ENCODE peak calls at places on chromosomes 1 and 21, in five cellular contexts. K is cardiac muscle cell, Y is neuronal stem cell, Z is endothelial cell of umbilical vein, U is fibroblast of lung. I is an unnamed sample. For H3K36me3, H3K27me3 and H3K4me1, the result is how much of the 10 kb centered on the place peaks cover.

GRCh38 chr1:217889401-217889800 is 258.3 kb downstream of the SPATA17 start:
- DNase-seq in K (no peak), Y (peak), Z (no peak), U (no peak), I (no peak)

GRCh38 chr1:157364612-157365011 is 187.7 kb downstream of the FCRL5 start:
- DNase-seq in K (no peak), Z (no peak), U (no peak), Y (no peak), I (no peak)

GRCh38 chr1:89847191-89847729 is 26.4 kb downstream of the LRRC8D start:
- DNase-seq in U (no peak), K (no peak), Y (no peak), Z (no peak), I (no peak)

GRCh38 chr1:115051850-115052249 is 22.2 kb downstream of the TSHB start:
- DNase-seq in K (no peak), Z (no peak), U (no peak), Y (no peak), I (no peak)

GRCh38 chr1:75233302-75233929 is 99.2 kb downstream of the LHX8 start:
- DNase-seq in U (peak), K (peak), Y (peak), Z (peak), I (no peak)

GRCh38 chr1:44819257-44819593 is 10.9 kb downstream of the BTBD19 start:
- DNase-seq in Y (no peak), U (no peak), Z (peak), K (no peak), I (peak)

GRCh38 chr1:58249729-58250586 is 296.6 kb downstream of the OMA1 start:
- DNase-seq in Y (peak), K (peak), Z (peak), U (peak), I (peak)

GRCh38 chr1:155272466-155273133 is 704 bp downstream of the CLK2 start:
- DNase-seq in Y (no peak), U (peak), K (peak), Z (peak), I (peak)

GRCh38 chr1:230594374-230594773 is 47.9 kb upstream of the COG2 start:
- DNase-seq in Y (no peak), Z (no peak), K (no peak), U (no peak), I (no peak)

GRCh38 chr21:34840693-34841092 is 171.9 kb downstream of the CLIC6 start:
- DNase-seq in Y (no peak), U (no peak), K (no peak), Z (no peak), I (no peak)

GRCh38 chr1:109397451-109398342 is at the start of gene SORT1:
- DNase-seq in Z (peak), K (peak), Y (peak), U (peak), I (peak)

GRCh38 chr1:113090051-113090450 is 17.1 kb downstream of the LRIG2 start:
- DNase-seq in U (no peak), Y (no peak), K (no peak), Z (no peak), I (no peak)
- H3K36me3 ChIP-seq in U (under half), Y (under half), K (under half), Z (under half), I (under half)

DNA sequence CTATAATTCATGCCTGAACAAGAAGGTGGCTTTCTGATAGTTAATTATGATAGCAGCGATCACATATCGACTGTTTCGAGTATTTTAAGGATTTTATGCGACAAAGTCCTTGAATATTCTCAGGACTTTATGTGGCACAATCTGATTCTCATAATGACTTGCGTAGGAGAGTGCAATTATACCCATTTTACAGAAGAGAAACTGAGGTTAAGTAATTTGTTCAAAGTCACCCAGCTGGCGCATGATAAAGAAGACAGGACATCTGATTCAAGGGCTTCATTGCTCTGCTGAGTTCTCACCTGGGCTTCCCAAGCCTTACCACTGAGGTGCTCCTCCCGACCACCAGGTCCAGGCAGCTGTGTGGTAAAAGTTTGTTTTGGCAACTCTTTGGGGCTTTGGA is 1.8 kb downstream of the CRCT1 start:
- DNase-seq in U (no peak), Y (no peak), K (no peak), Z (no peak), I (no peak)
- H3K27me3 ChIP-seq in U (under half), Y (under half), K (under half), Z (under half), I (under half)

DNA sequence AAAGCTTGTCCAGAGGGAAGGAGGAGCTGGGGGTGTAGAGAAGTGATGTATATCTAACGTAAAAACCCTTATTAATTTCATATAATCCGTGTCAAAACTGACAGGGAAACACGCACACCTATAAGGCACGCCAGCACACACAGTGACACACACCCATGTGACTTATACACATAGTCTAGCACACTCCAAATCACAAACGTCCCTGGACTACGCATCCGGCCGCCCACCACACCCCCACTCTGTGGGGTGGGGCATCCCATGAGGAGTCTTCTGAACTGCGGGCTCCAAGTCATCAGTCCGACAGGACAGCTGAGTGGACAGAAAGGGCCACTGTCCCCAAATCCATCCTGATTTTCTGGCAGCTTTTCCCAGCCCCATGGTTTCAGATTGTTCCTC is 788 bp downstream of the PEA15 start:
- DNase-seq in U (peak), K (peak), Y (no peak), Z (peak), I (peak)
- H3K4me1 ChIP-seq in U (under half), K (half or more), Y (under half), Z (under half), I (under half)

GRCh38 chr1:39006287-39006686 is 15.2 kb downstream of the AKIRIN1 start:
- DNase-seq in Y (no peak), K (no peak), U (no peak), Z (no peak), I (no peak)

GRCh38 chr1:39003787-39004186 is 12.7 kb downstream of the AKIRIN1 start:
- DNase-seq in U (peak), Y (no peak), K (peak), Z (no peak), I (no peak)

GRCh38 chr1:39003464-39003752 is 12.3 kb downstream of the AKIRIN1 start:
- DNase-seq in Y (no peak), Z (no peak), U (no peak), K (no peak), I (no peak)

GRCh38 chr1:39001516-39002389 is 10.7 kb downstream of the AKIRIN1 start:
- DNase-seq in U (no peak), Y (no peak), K (no peak), Z (no peak), I (no peak)

GRCh38 chr1:39006726-39007645 is 15.9 kb downstream of the AKIRIN1 start:
- DNase-seq in K (no peak), Y (no peak), U (no peak), Z (no peak), I (no peak)
- H3K36me3 ChIP-seq in K (half or more), Y (under half), U (under half), Z (under half), I (half or more)

GRCh38 chr1:41783189-41783639 is 135.5 kb downstream of the HIVEP3 start:
- DNase-seq in U (peak), K (peak), Z (peak), Y (no peak), I (peak)
- H3K27me3 ChIP-seq in U (under half), K (under half), Z (under half), Y (under half), I (under half)

GRCh38 chr1:207808322-207808705 is 56.5 kb downstream of the CD46 start:
- DNase-seq in Y (no peak), K (no peak), Z (no peak), U (no peak), I (peak)
- H3K4me1 ChIP-seq in Y (under half), K (under half), Z (under half), U (under half), I (under half)

DNA sequence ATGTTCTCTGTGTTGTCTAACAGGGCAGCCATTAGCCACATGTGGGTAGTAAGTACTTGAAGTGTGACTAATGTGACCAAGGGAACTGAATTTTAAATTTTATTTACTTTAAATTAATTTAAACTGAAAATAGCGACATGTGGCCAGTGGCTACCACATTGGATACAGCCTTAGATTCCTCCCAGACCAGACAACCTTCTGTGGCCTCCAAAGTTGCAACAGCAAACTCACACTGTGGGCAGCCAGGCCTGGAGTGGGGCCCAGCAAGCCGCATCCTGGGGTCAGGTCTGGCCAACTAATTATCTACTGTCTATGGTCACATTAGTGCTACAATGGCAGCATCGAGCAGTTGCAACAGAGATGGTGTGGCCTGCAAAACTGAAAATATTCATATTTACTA is 11.7 kb downstream of the EIF2D start:
- DNase-seq in K (peak), Y (no peak), Z (no peak), U (peak), I (no peak)
- H3K36me3 ChIP-seq in K (under half), Y (under half), Z (under half), U (under half), I (half or more)

I was measured in osteoblast.